ENCODE peak calls at places on chromosomes 4 and X, in eight cellular contexts. N is EL; X is smooth muscle cell of the brain vasculature; L is MCF 10A; C is A172; G is pancreas; U is stimulated activated CD4-positive, alpha-beta T cell treated with anti-CD3 and anti-CD28 coated beads, Interleukin-12 subunit alpha, Interleukin-12 subunit beta, amount 100 ng/mL, for 24 hours; R is ELR. A is an unnamed sample.

GRCh38 chr4:183416878-183417277 is 27.6 kb upstream of the CDKN2AIP start:
- DNase-seq in U (no peak), C (no peak), N (no peak), L (no peak), R (no peak), G (no peak), X (no peak), A (no peak)

GRCh38 chrX:80576267-80576666 is 156.0 kb downstream of the TENT5D start:
- DNase-seq in N (no peak), X (no peak), G (no peak), U (no peak), R (no peak), C (no peak), L (no peak), A (no peak)

GRCh38 chr4:58247792-58248191 is 1137.6 kb upstream of the IGFBP7 start:
- DNase-seq in G (no peak), U (no peak), X (no peak), C (no peak), N (no peak), L (peak; percentile 44), R (peak; percentile 43), A (no peak)

GRCh38 chr4:48905363-48906015 is 1.1 kb downstream of the OCIAD2 start:
- DNase-seq in L (peak; percentile 82), C (peak; percentile 69), N (peak; percentile 49), U (no peak), G (no peak), X (no peak), R (peak; percentile 67), A (peak; percentile 52)

GRCh38 chr4:139419388-139419914 is 34.5 kb upstream of the RAB33B start:
- DNase-seq in U (no peak), R (peak; percentile 47), G (no peak), X (no peak), C (peak; percentile 49), L (peak; percentile 90), N (peak; percentile 80), A (peak; percentile 66)

GRCh38 chrX:78979789-78980464 is 34.7 kb downstream of the P2RY10 start:
- DNase-seq in C (no peak), G (no peak), L (peak; percentile 11), U (no peak), N (peak; percentile 2), R (no peak), X (no peak), A (peak; percentile 64)

GRCh38 chr4:139869810-139870209 is 204.2 kb downstream of the MGST2 start:
- DNase-seq in U (no peak), N (no peak), C (no peak), L (no peak), X (no peak), R (no peak), G (no peak), A (no peak)

GRCh38 chr4:42515156-42515884 is 118.0 kb downstream of the SHISA3 start:
- DNase-seq in U (no peak), R (no peak), G (no peak), C (no peak), N (no peak), L (no peak), X (no peak), A (no peak)

GRCh38 chrX:32483534-32484136 is 727.7 kb downstream of the DMD start:
- DNase-seq in X (no peak), C (peak; percentile 1), R (peak; percentile 13), L (no peak), N (no peak), G (no peak), U (no peak), A (no peak)

GRCh38 chr4:155759372-155760252 is 791 bp downstream of the GUCY1B1 start:
- DNase-seq in X (no peak), G (peak; percentile 85), L (no peak), N (peak; percentile 13), C (no peak), R (peak; percentile 7), U (no peak), A (no peak)

GRCh38 chr4:40182041-40182440 is 14.8 kb upstream of the RHOH start:
- DNase-seq in G (no peak), X (no peak), R (no peak), N (no peak), U (no peak), C (no peak), L (no peak), A (no peak)

GRCh38 chrX:71366674-71367256 is 608 bp downstream of the TAF1 start:
- DNase-seq in C (peak; percentile 8), U (no peak), X (no peak), L (peak; percentile 17), R (peak; percentile 39), N (peak; percentile 12), G (peak; percentile 59), A (peak; percentile 17)

GRCh38 chrX:15854080-15854655 is 445 bp downstream of the AP1S2 start:
- DNase-seq in R (peak; percentile 51), X (no peak), L (peak; percentile 39), U (no peak), N (peak; percentile 36), C (peak; percentile 38), G (peak; percentile 79), A (no peak)

GRCh38 chr4:159006202-159006601 is 96.7 kb upstream of the RAPGEF2 start:
- DNase-seq in G (no peak), N (peak; percentile 38), U (no peak), C (peak; percentile 92), R (peak; percentile 67), X (no peak), L (peak; percentile 93), A (peak; percentile 36)

GRCh38 chr4:69485130-69485529 is 10.6 kb downstream of the UGT2B4 start:
- DNase-seq in G (no peak), U (no peak), R (no peak), L (no peak), N (no peak), X (no peak), C (no peak), A (no peak)

GRCh38 chr4:155883895-155884294 is 17.8 kb upstream of the ASIC5 start:
- DNase-seq in G (no peak), N (no peak), C (no peak), X (no peak), U (no peak), L (no peak), R (no peak), A (no peak)

GRCh38 chrX:12950851-12951589 is 23.9 kb upstream of the TMSB4X start:
- DNase-seq in R (no peak), C (peak; percentile 89), G (no peak), U (no peak), L (peak; percentile 55), N (peak; percentile 8), X (no peak), A (no peak)

GRCh38 chrX:9416562-9417319 is 48.1 kb upstream of the TBL1X start:
- DNase-seq in U (no peak), N (peak; percentile 0), X (no peak), C (no peak), R (no peak), L (peak; percentile 66), G (no peak), A (no peak)

GRCh38 chrX:14964500-14964899 is 91.3 kb downstream of the MOSPD2 start:
- DNase-seq in L (no peak), R (peak; percentile 55), X (no peak), N (peak; percentile 44), G (no peak), C (peak; percentile 59), U (no peak), A (peak; percentile 13)

GRCh38 chr4:177667687-177668086 is 225.4 kb upstream of the AGA start:
- DNase-seq in C (no peak), X (no peak), R (peak; percentile 25), L (peak; percentile 17), N (no peak), U (no peak), G (no peak), A (no peak)

GRCh38 chrX:73916931-73917657 is 354.1 kb downstream of the CHIC1 start:
- DNase-seq in L (peak; percentile 66), G (no peak), N (peak; percentile 90), X (no peak), C (peak; percentile 94), U (no peak), R (peak; percentile 93), A (peak; percentile 86)

GRCh38 chrX:115266300-115266699 is 23.2 kb upstream of the LUZP4 start:
- DNase-seq in C (no peak), N (no peak), G (no peak), U (no peak), X (no peak), R (no peak), L (no peak), A (no peak)

GRCh38 chrX:41332408-41332987 is 1.5 kb upstream of the DDX3X start:
- DNase-seq in U (no peak), N (peak; percentile 36), R (peak; percentile 48), G (no peak), C (peak; percentile 35), X (no peak), L (no peak), A (peak; percentile 12)

GRCh38 chrX:69060631-69061408 is 104.4 kb downstream of the PJA1 start:
- DNase-seq in L (peak; percentile 65), R (peak; percentile 53), G (peak; percentile 43), X (no peak), C (peak; percentile 5), N (peak; percentile 12), U (no peak), A (no peak)

GRCh38 chrX:95076449-95076848 is 1402.4 kb downstream of the FAM133A start:
- DNase-seq in G (no peak), L (peak; percentile 62), N (peak; percentile 58), X (no peak), C (peak; percentile 14), U (no peak), R (peak; percentile 71), A (peak; percentile 1)

GRCh38 chr4:95050980-95051688 is 293.4 kb downstream of the BMPR1B start:
- DNase-seq in X (no peak), C (no peak), U (no peak), R (no peak), L (no peak), N (no peak), G (no peak), A (no peak)

A was measured in brain microvascular endothelial cell.